ENCODE peak calls at places on chromosome 21, in five cellular contexts. One of them, this sample, is unnamed.

GRCh38 chr21:41009398-41010177 is 158.4 kb upstream of the BACE2 start:
- DNase-seq in stomach: no peak
- DNase-seq in NCI-H2029: peak; percentile 93
- DNase-seq in breast epithelium: no peak
- DNase-seq in GM10248: no peak
- DNase-seq in this sample: no peak

GRCh38 chr21:38042246-38042645 is 126.0 kb upstream of the KCNJ6 start:
- DNase-seq in stomach: no peak
- DNase-seq in NCI-H2029: no peak
- DNase-seq in breast epithelium: no peak
- DNase-seq in GM10248: no peak
- DNase-seq in this sample: no peak

GRCh38 chr21:25562660-25563059 is 44.6 kb downstream of the MRPL39 start:
- DNase-seq in stomach: no peak
- DNase-seq in NCI-H2029: no peak
- DNase-seq in breast epithelium: no peak
- DNase-seq in GM10248: no peak
- DNase-seq in this sample: no peak

GRCh38 chr21:45994086-45994661 is 12.6 kb downstream of the COL6A1 start:
- DNase-seq in stomach: peak; percentile 17
- DNase-seq in NCI-H2029: no peak
- DNase-seq in breast epithelium: peak; percentile 12
- DNase-seq in GM10248: no peak
- DNase-seq in this sample: peak; percentile 38

GRCh38 chr21:45987121-45987711 is 5.6 kb downstream of the COL6A1 start:
- DNase-seq in stomach: no peak
- DNase-seq in NCI-H2029: no peak
- DNase-seq in breast epithelium: no peak
- DNase-seq in GM10248: no peak
- DNase-seq in this sample: peak; percentile 20

GRCh38 chr21:45502006-45502345 is 40.3 kb downstream of the SLC19A1 start:
- DNase-seq in stomach: no peak
- DNase-seq in NCI-H2029: no peak
- DNase-seq in breast epithelium: no peak
- DNase-seq in GM10248: no peak
- DNase-seq in this sample: peak; percentile 40

GRCh38 chr21:28111151-28111619 is 881.5 kb downstream of the LTN1 start:
- DNase-seq in stomach: no peak
- DNase-seq in NCI-H2029: no peak
- DNase-seq in breast epithelium: peak; percentile 27
- DNase-seq in GM10248: no peak
- DNase-seq in this sample: peak; percentile 82

GRCh38 chr21:28436286-28436932 is 556.3 kb downstream of the LTN1 start:
- DNase-seq in stomach: no peak
- DNase-seq in NCI-H2029: no peak
- DNase-seq in breast epithelium: no peak
- DNase-seq in GM10248: no peak
- DNase-seq in this sample: no peak

This sample was measured in ovary.